ENCODE peak calls at places on chromosomes 2 and 18, in four cellular contexts. X is HFFc6, Z is SK-N-SH, C is breast epithelium. R is an unnamed sample.
A peak's percentile ranks its signal among the peaks of the same experiment; 100 is the strongest.

GRCh38 chr2:222298311-222299150 is at the start of gene PAX3:
- DNase-seq in X (peak; percentile 94), Z (peak; percentile 53), C (no peak), R (no peak)

GRCh38 chr2:241227635-241227993 is 39.1 kb downstream of the ANO7 start:
- DNase-seq in X (no peak), Z (no peak), C (no peak), R (no peak)

GRCh38 chr2:216636570-216637450 is 3.6 kb downstream of the IGFBP2 start:
- DNase-seq in X (peak; percentile 46), Z (peak; percentile 70), C (no peak), R (no peak)

GRCh38 chr2:9655441-9656269 is 24.9 kb upstream of the YWHAQ start:
- DNase-seq in X (peak; percentile 97), Z (no peak), C (no peak), R (no peak)

GRCh38 chr2:29361255-29361654 is 246.0 kb downstream of the CLIP4 start:
- DNase-seq in X (no peak), Z (no peak), C (no peak), R (no peak)

GRCh38 chr2:112891333-112891950 is 19.5 kb upstream of the IL37 start:
- DNase-seq in X (no peak), Z (no peak), C (peak; percentile 55), R (no peak)

GRCh38 chr18:48892146-48892855 is 58.5 kb downstream of the SMAD7 start:
- DNase-seq in X (no peak), Z (no peak), C (no peak), R (peak; percentile 9)

GRCh38 chr2:172293952-172294351 is 133.4 kb upstream of the ITGA6 start:
- DNase-seq in X (no peak), Z (peak; percentile 25), C (peak; percentile 61), R (no peak)

GRCh38 chr2:178233428-178233827 is 39.1 kb downstream of the OSBPL6 start:
- DNase-seq in X (peak; percentile 17), Z (no peak), C (no peak), R (no peak)

GRCh38 chr2:96146151-96146880 is 1.1 kb upstream of the DUSP2 start:
- DNase-seq in X (no peak), Z (peak; percentile 57), C (peak; percentile 74), R (peak; percentile 84)

GRCh38 chr2:105950521-105951389 is 206.0 kb downstream of the NCK2 start:
- DNase-seq in X (no peak), Z (no peak), C (no peak), R (no peak)

GRCh38 chr2:136139601-136140000 is 21.7 kb upstream of the CXCR4 start:
- DNase-seq in X (no peak), Z (no peak), C (no peak), R (no peak)

GRCh38 chr2:108536133-108536780 is 2.0 kb downstream of the LIMS1 start:
- DNase-seq in X (no peak), Z (no peak), C (no peak), R (no peak)

GRCh38 chr2:84846041-84846663 is 34.7 kb downstream of the TRABD2A start:
- DNase-seq in X (no peak), Z (no peak), C (no peak), R (no peak)

GRCh38 chr2:3175568-3175955 is 202.1 kb downstream of the EIPR1 start:
- DNase-seq in X (no peak), Z (no peak), C (no peak), R (no peak)

GRCh38 chr18:13612111-13612997 is 114.0 kb downstream of the FAM210A start:
- DNase-seq in X (no peak), Z (peak; percentile 67), C (no peak), R (peak; percentile 69)

GRCh38 chr2:34096552-34097171 is 497.6 kb upstream of the FAM98A start:
- DNase-seq in X (peak; percentile 38), Z (peak; percentile 36), C (no peak), R (no peak)

GRCh38 chr2:161796192-161796591 is 172.0 kb downstream of the SLC4A10 start:
- DNase-seq in X (no peak), Z (no peak), C (no peak), R (no peak)

GRCh38 chr2:109692013-109692738 is 78.0 kb downstream of the SOWAHC start:
- DNase-seq in X (no peak), Z (no peak), C (no peak), R (no peak)

GRCh38 chr2:179139506-179139905 is 89.6 kb upstream of the CCDC141 start:
- DNase-seq in X (no peak), Z (no peak), C (no peak), R (no peak)

GRCh38 chr2:21317131-21317530 is 193.4 kb downstream of the TDRD15 start:
- DNase-seq in X (no peak), Z (peak; percentile 55), C (no peak), R (no peak)

GRCh38 chr18:11115268-11115667 is 34.1 kb downstream of the PIEZO2 start:
- DNase-seq in X (no peak), Z (no peak), C (no peak), R (no peak)

GRCh38 chr18:11121426-11121825 is 27.9 kb downstream of the PIEZO2 start:
- DNase-seq in X (no peak), Z (no peak), C (no peak), R (no peak)

GRCh38 chr18:11119550-11119949 is 29.8 kb downstream of the PIEZO2 start:
- DNase-seq in X (peak; percentile 7), Z (no peak), C (no peak), R (no peak)

GRCh38 chr18:11119962-11120361 is 29.4 kb downstream of the PIEZO2 start:
- DNase-seq in X (peak; percentile 45), Z (no peak), C (no peak), R (no peak)

DNA sequence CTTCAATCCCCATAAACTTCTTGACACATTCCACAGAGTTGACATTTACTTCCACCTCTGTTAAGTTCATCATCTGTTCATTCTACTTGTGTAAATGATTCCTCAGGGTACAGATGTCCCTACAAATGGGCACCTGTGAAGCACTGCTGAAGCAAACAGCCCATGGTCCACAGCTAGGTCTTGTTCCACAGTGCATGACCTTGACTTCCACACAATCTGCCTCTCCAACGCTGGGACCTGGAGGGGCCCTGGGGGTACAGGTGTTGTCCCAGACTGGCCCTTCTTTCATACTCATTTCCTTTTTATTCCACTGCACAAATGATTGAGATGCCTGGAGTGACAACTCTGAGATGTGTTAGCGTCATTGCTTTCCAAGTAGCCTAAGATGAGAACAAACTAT is 31.3 kb downstream of the PIEZO2 start:
- DNase-seq in X (no peak), Z (no peak), C (no peak), R (no peak)
- TF ChIP-seq CTCF in X (no peak), Z (no peak), C (no peak), R (no peak)

DNA sequence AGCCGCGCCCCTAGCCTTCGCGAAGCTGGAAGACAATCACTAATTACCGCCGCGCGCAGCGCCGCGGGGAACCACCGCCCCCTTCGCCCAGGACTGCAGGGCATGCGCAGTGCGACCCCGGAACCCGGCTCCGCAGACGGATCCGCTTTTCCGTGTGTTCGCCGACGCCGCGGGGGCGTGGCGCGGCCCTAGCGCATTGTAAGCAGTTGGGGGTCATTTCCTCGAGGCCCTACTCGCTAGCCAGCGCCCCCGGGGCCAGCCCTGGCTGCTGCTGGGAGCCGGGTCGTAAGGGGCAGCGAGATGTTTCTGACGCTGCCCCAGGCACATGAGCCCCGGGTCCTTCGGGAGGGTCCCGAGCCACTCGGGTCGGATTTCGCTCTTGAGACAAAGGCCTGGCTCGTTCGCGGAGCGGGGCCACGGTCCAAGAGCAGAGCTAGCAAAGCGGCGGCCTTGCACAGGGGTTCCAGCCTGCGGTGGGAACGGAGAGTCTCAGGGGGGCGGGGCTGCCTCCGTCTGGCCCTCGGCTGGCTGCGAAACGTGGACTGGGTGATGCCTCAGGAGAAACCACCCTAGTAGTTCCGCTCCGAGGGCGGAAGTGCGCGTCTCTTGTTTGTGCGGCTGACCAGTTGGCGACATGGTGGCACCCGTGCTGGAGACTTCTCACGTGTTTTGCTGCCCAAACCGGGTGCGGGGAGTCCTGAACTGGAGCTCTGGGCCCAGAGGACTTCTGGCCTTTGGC is at the start of the genes ELP2 and SLC39A6:
- DNase-seq in X (peak; percentile 92), Z (peak; percentile 99), C (peak; percentile 94), R (peak; percentile 97)
- TF ChIP-seq CTCF in X (peak; percentile 19), Z (no peak), C (no peak), R (no peak)

GRCh38 chr2:148926291-148926961 is 51.4 kb downstream of the KIF5C start:
- DNase-seq in X (peak; percentile 6), Z (peak; percentile 63), C (no peak), R (peak; percentile 24)
- TF ChIP-seq CTCF in X (peak; percentile 71), Z (peak; percentile 59), C (no peak), R (no peak)

DNA sequence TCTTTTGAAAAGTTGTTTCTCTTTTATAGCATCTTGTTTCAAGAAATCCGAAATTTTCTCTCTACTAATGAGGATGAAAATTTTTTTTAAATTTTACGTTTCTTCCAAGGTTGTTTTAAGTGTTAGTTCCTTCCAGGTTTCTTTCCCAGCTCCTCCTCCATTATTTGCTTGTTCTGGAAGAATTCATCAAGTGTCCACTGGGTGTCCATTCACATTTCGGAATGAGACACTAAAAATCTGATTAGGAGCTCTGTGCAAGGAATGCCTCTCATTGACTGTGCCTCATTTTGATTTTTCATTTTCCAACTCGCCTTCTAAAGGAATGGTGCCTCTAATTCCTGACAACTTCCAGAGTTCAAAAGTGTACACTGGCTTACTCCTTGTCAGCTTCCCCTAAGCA is 6.1 kb downstream of the SP100 start:
- DNase-seq in X (no peak), Z (no peak), C (no peak), R (no peak)
- TF ChIP-seq CTCF in X (peak; percentile 50), Z (peak; percentile 45), C (no peak), R (no peak)

GRCh38 chr18:66124394-66124793 is 373.6 kb downstream of the CDH7 start:
- DNase-seq in X (no peak), Z (no peak), C (no peak), R (no peak)
- TF ChIP-seq CTCF in X (no peak), Z (peak; percentile 39), C (no peak), R (no peak)

GRCh38 chr2:68650645-68651044 is 7.3 kb downstream of the PROKR1 start:
- DNase-seq in X (no peak), Z (no peak), C (no peak), R (no peak)

GRCh38 chr2:68643011-68643873 is at the start of gene PROKR1:
- DNase-seq in X (no peak), Z (peak; percentile 78), C (no peak), R (peak; percentile 26)

GRCh38 chr2:68645523-68645922 is 2.1 kb downstream of the PROKR1 start:
- DNase-seq in X (no peak), Z (no peak), C (no peak), R (no peak)

GRCh38 chr2:68643874-68644485 is 601 bp downstream of the PROKR1 start:
- DNase-seq in X (no peak), Z (peak; percentile 27), C (no peak), R (no peak)

GRCh38 chr2:68646303-68646702 is 2.9 kb downstream of the PROKR1 start:
- DNase-seq in X (no peak), Z (no peak), C (no peak), R (no peak)
- TF ChIP-seq CTCF in X (no peak), Z (no peak), C (no peak), R (no peak)

R was measured in activated B cell treated with CpG ODN at 0.5 μM for 24 hours.